ENCODE peak calls at places on chromosome 15, in ten cellular contexts. Q, A, R, Z, I, J, B, K, F and W are unnamed samples.

GRCh38 chr15:77440378-77440999 is 19.8 kb downstream of the HMG20A start:
- DNase-seq in Q (no peak), K (no peak), B (no peak), I (no peak), Z (no peak), A (no peak), F (no peak), J (no peak), R (peak), W (no peak)

GRCh38 chr15:32802296-32802936 is 84.6 kb downstream of the GREM1 start:
- DNase-seq in R (peak), J (no peak), Q (no peak), B (no peak), Z (no peak), I (no peak), F (no peak), K (no peak), A (no peak), W (no peak)

GRCh38 chr15:77094397-77095030 is 23.6 kb upstream of the TSPAN3 start:
- DNase-seq in J (no peak), A (no peak), R (no peak), K (no peak), B (peak), Z (no peak), F (no peak), Q (no peak), I (peak), W (peak)

GRCh38 chr15:92011611-92012367 is 158.3 kb downstream of the SLCO3A1 start:
- DNase-seq in K (no peak), I (no peak), J (no peak), R (peak), F (no peak), Q (peak), Z (peak), A (peak), B (no peak), W (no peak)

GRCh38 chr15:56732135-56732880 is 1.0 kb downstream of the ZNF280D start:
- DNase-seq in J (no peak), A (no peak), Z (no peak), K (no peak), B (no peak), R (peak), I (no peak), Q (no peak), F (no peak), W (peak)

GRCh38 chr15:57557267-57557666 is 34.4 kb upstream of the MYZAP start:
- DNase-seq in A (no peak), J (no peak), Q (no peak), Z (no peak), I (no peak), R (no peak), B (no peak), K (no peak), F (no peak), W (no peak)

GRCh38 chr15:88623061-88623460 is 1.9 kb downstream of the AEN start:
- DNase-seq in A (no peak), R (peak), F (no peak), Q (no peak), I (no peak), K (no peak), J (no peak), Z (peak), B (no peak), W (no peak)

GRCh38 chr15:69725210-69725609 is 272.6 kb downstream of the RPLP1 start:
- DNase-seq in B (no peak), F (no peak), R (no peak), A (no peak), Q (no peak), J (no peak), I (no peak), K (no peak), Z (no peak), W (no peak)

GRCh38 chr15:101445562-101446526 is 43.7 kb downstream of the PCSK6 start:
- DNase-seq in R (peak), J (no peak), A (no peak), I (no peak), B (no peak), Z (no peak), Q (no peak), K (no peak), F (no peak), W (peak)